ENCODE peak calls at places on chromosomes 3 and 15, in nine cellular contexts. J is left ventricle myocardium inferior; T is BJ; R is progenitor cell of endocrine pancreas; F is esophagus squamous epithelium; H is nephron progenitor cell; B is activated CD8-positive, alpha-beta T cell treated with anti-CD3 and anti-CD28 coated beads for 36 hours; U is AG04450; Q is lower leg skin. A is an unnamed sample.

GRCh38 chr15:88982304-88982945 is 69.2 kb upstream of the MFGE8 start:
- DNase-seq in J (peak), T (no peak), R (no peak), F (no peak), H (no peak), B (no peak), U (no peak), Q (peak), A (no peak)

GRCh38 chr3:52495096-52495495 is at the start of gene STAB1:
- DNase-seq in J (peak), T (no peak), R (no peak), F (no peak), H (no peak), B (no peak), U (no peak), Q (peak), A (no peak)

GRCh38 chr15:79160211-79160610 is 69.6 kb upstream of the RASGRF1 start:
- DNase-seq in J (peak), T (no peak), R (no peak), F (no peak), H (no peak), B (no peak), U (no peak), Q (no peak), A (no peak)

GRCh38 chr3:156764761-156765160 is 61.4 kb upstream of the LEKR1 start:
- DNase-seq in J (no peak), T (no peak), R (no peak), F (no peak), H (no peak), B (no peak), U (no peak), Q (no peak), A (no peak)

GRCh38 chr15:56244237-56244810 is 645 bp upstream of the RFX7 start:
- DNase-seq in J (no peak), T (no peak), R (peak), F (no peak), H (peak), B (peak), U (peak), Q (peak), A (peak)

GRCh38 chr3:37910666-37911400 is 49.2 kb downstream of the CTDSPL start:
- DNase-seq in J (no peak), T (no peak), R (no peak), F (no peak), H (no peak), B (no peak), U (no peak), Q (no peak), A (no peak)

GRCh38 chr3:17590465-17590864 is 152.0 kb downstream of the TBC1D5 start:
- DNase-seq in J (no peak), T (no peak), R (no peak), F (no peak), H (no peak), B (no peak), U (no peak), Q (no peak), A (no peak)

GRCh38 chr3:139558351-139559170 is 19.0 kb upstream of the RBP1 start:
- DNase-seq in J (no peak), T (no peak), R (no peak), F (no peak), H (no peak), B (no peak), U (no peak), Q (no peak), A (no peak)

GRCh38 chr3:38000242-38000916 is 9.8 kb downstream of the VILL start:
- DNase-seq in J (no peak), T (no peak), R (no peak), F (no peak), H (no peak), B (no peak), U (no peak), Q (no peak), A (no peak)

GRCh38 chr15:100713163-100713867 is 110.9 kb downstream of the ASB7 start:
- DNase-seq in J (no peak), T (no peak), R (no peak), F (no peak), H (no peak), B (no peak), U (no peak), Q (peak), A (no peak)

GRCh38 chr15:69060744-69061143 is 46.2 kb downstream of the NOX5 start:
- DNase-seq in J (no peak), T (no peak), R (no peak), F (no peak), H (no peak), B (peak), U (no peak), Q (no peak), A (no peak)

GRCh38 chr15:69973102-69973714 is 124.5 kb downstream of the TLE3 start:
- DNase-seq in J (no peak), T (no peak), R (no peak), F (no peak), H (peak), B (peak), U (no peak), Q (peak), A (no peak)

GRCh38 chr3:177410734-177411133 is 213.5 kb upstream of the TBL1XR1 start:
- DNase-seq in J (no peak), T (no peak), R (no peak), F (no peak), H (no peak), B (peak), U (no peak), Q (no peak), A (no peak)

GRCh38 chr3:8052599-8053185 is 448.9 kb upstream of the LMCD1 start:
- DNase-seq in J (peak), T (no peak), R (no peak), F (no peak), H (no peak), B (no peak), U (no peak), Q (no peak), A (no peak)

GRCh38 chr3:123338021-123338619 is 110.8 kb downstream of the ADCY5 start:
- DNase-seq in J (peak), T (no peak), R (no peak), F (no peak), H (peak), B (no peak), U (no peak), Q (no peak), A (no peak)

GRCh38 chr3:8903191-8903590 is 60.1 kb downstream of the RAD18 start:
- DNase-seq in J (no peak), T (no peak), R (no peak), F (no peak), H (no peak), B (no peak), U (no peak), Q (no peak), A (no peak)

GRCh38 chr3:4766716-4767499 is 212.3 kb upstream of the BHLHE40 start:
- DNase-seq in J (no peak), T (no peak), R (no peak), F (no peak), H (no peak), B (no peak), U (no peak), Q (no peak), A (no peak)

GRCh38 chr3:13484861-13485590 is 4.9 kb downstream of the HDAC11 start:
- DNase-seq in J (peak), T (no peak), R (no peak), F (no peak), H (no peak), B (peak), U (no peak), Q (no peak), A (no peak)

GRCh38 chr3:159776779-159777178 is 211.9 kb upstream of the IL12A start:
- DNase-seq in J (peak), T (no peak), R (no peak), F (no peak), H (no peak), B (no peak), U (no peak), Q (no peak), A (no peak)

GRCh38 chr3:632571-633170 is 436.1 kb downstream of the CHL1 start:
- DNase-seq in J (no peak), T (no peak), R (peak), F (no peak), H (peak), B (peak), U (no peak), Q (no peak), A (no peak)

GRCh38 chr3:635393-635792 is 438.8 kb downstream of the CHL1 start:
- DNase-seq in J (no peak), T (no peak), R (no peak), F (no peak), H (no peak), B (no peak), U (no peak), Q (no peak), A (no peak)

DNA sequence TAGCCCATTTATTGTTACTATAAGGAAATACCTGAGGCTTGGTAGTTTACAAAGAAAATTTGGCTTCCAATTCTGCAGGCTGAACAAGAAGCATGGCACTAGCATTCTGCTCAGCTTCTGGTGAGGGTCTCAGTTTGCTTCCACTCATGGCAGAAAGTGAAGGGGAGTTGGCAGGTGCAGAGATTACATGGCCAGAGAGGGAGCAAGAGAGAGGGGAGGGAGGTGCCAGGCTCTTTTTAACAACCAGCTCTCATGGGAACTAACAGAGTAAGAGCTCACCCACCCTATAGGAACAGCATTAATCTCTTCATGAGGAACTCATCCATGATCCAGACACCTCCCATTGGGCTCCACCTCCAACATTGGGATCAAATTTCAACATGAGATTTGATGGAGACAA is 437.9 kb downstream of the CHL1 start:
- DNase-seq in J (no peak), T (no peak), R (no peak), F (no peak), H (no peak), B (no peak), U (no peak), Q (no peak), A (no peak)
- TF ChIP-seq CTCF in J (no peak), T (no peak), R (no peak), F (no peak), H (no peak), B (no peak), U (no peak), Q (no peak), A (no peak)

GRCh38 chr3:179668429-179668828 is 15.6 kb downstream of the USP13 start:
- DNase-seq in J (no peak), T (no peak), R (no peak), F (no peak), H (no peak), B (no peak), U (no peak), Q (no peak), A (no peak)

GRCh38 chr3:179663093-179663492 is 10.3 kb downstream of the USP13 start:
- DNase-seq in J (no peak), T (no peak), R (no peak), F (no peak), H (no peak), B (no peak), U (no peak), Q (no peak), A (no peak)

GRCh38 chr3:179670311-179670710 is 17.5 kb downstream of the USP13 start:
- DNase-seq in J (no peak), T (no peak), R (no peak), F (no peak), H (no peak), B (no peak), U (no peak), Q (no peak), A (no peak)

GRCh38 chr3:179666030-179666429 is 13.2 kb downstream of the USP13 start:
- DNase-seq in J (no peak), T (no peak), R (no peak), F (no peak), H (no peak), B (no peak), U (no peak), Q (no peak), A (no peak)

DNA sequence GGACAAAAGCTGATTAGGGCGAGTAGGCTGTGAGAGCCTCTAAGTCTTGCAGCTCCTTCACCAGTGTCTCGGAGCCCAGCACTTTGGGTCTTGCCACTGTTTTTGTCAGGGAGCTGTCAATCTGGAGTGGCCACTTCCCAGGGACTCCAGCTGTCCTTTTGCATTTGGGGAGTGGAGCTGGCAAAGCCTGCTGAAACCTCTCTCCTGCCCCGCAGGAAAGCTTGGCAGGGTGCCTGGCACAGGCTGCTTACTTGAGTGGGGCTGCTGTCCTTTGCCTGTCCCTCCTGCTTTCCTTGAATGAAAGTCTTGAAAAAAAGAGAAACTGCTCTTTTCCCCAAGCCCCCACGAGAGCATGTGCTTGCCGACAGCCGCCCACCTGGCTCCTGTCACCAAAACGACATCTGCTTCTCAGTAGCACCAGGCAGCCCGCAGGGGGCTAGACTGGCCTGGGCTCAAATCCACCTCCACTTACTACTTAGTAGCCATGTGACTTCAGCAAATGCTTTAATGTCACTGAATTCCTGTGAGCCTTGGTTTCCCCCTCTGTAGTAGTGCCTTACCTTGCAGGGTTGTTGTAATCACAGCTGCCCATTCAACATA is 13.7 kb downstream of the USP13 start:
- DNase-seq in J (peak), T (no peak), R (no peak), F (no peak), H (no peak), B (no peak), U (no peak), Q (no peak), A (no peak)
- TF ChIP-seq CTCF in J (no peak), T (no peak), R (no peak), F (no peak), H (no peak), B (no peak), U (peak), Q (no peak), A (no peak)

DNA sequence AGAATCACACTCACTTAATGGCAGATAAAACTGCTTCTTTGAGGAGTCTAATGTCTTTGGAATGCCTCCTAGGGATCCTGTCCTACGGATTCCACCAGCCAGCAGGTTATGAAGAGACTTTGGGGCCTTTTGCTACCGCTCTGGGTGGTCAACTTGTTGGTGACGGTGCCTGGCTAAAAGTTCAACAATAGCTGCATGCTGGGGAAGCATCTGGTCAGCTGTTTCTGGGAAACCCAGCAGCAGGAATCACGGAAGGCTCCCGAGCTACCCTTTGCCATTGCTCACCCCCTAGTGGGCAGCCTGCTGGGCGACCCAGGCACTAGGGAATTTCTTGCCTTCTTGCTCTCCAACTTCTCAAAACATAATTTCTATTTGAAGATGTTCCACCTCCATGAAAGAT is 263.3 kb downstream of the NEK10 start:
- DNase-seq in J (no peak), T (no peak), R (no peak), F (no peak), H (peak), B (no peak), U (no peak), Q (no peak), A (no peak)
- TF ChIP-seq CTCF in J (peak), T (peak), R (peak), F (no peak), H (peak), B (no peak), U (no peak), Q (no peak), A (no peak)

GRCh38 chr3:117619805-117620204 is 910.2 kb downstream of the TUSC7 start:
- DNase-seq in J (no peak), T (no peak), R (no peak), F (no peak), H (no peak), B (no peak), U (no peak), Q (no peak), A (no peak)

GRCh38 chr3:117618462-117618861 is 908.9 kb downstream of the TUSC7 start:
- DNase-seq in J (no peak), T (no peak), R (no peak), F (no peak), H (no peak), B (no peak), U (no peak), Q (no peak), A (no peak)

GRCh38 chr3:117624424-117624823 is 914.8 kb downstream of the TUSC7 start:
- DNase-seq in J (no peak), T (no peak), R (no peak), F (no peak), H (no peak), B (no peak), U (no peak), Q (no peak), A (no peak)

GRCh38 chr3:117626577-117626976 is 917.0 kb downstream of the TUSC7 start:
- DNase-seq in J (no peak), T (no peak), R (no peak), F (no peak), H (no peak), B (no peak), U (no peak), Q (no peak), A (no peak)

GRCh38 chr3:117622130-117622841 is 912.7 kb downstream of the TUSC7 start:
- DNase-seq in J (no peak), T (peak), R (no peak), F (no peak), H (no peak), B (no peak), U (peak), Q (no peak), A (no peak)
- TF ChIP-seq CTCF in J (no peak), T (no peak), R (no peak), F (no peak), H (no peak), B (no peak), U (no peak), Q (no peak), A (no peak)

GRCh38 chr3:69304396-69304795 is 81.5 kb downstream of the FRMD4B start:
- DNase-seq in J (no peak), T (no peak), R (no peak), F (no peak), H (no peak), B (no peak), U (no peak), Q (no peak), A (no peak)
- TF ChIP-seq CTCF in J (no peak), T (no peak), R (no peak), F (no peak), H (no peak), B (no peak), U (no peak), Q (no peak), A (no peak)